ENCODE peak calls at places on chromosomes 12 and 14, in nine cellular contexts. One of them, this sample, is unnamed.

GRCh38 chr12:3718100-3718499 is 34.8 kb downstream of the CRACR2A start:
- DNase-seq in fibroblast of pulmonary artery: no peak
- DNase-seq in dorsolateral prefrontal cortex: no peak
- DNase-seq in WERI-Rb-1: no peak
- DNase-seq in mucosa of descending colon: no peak
- DNase-seq in astrocyte: no peak
- DNase-seq in foreskin fibroblast: no peak
- DNase-seq in ovary: no peak
- DNase-seq in HCT116: no peak
- DNase-seq in this sample: no peak

GRCh38 chr12:132363661-132364347 is 34.4 kb upstream of the GALNT9 start:
- DNase-seq in fibroblast of pulmonary artery: no peak
- DNase-seq in foreskin fibroblast: no peak
- DNase-seq in ovary: no peak
- DNase-seq in WERI-Rb-1: no peak
- DNase-seq in mucosa of descending colon: peak
- DNase-seq in dorsolateral prefrontal cortex: no peak
- DNase-seq in HCT116: no peak
- DNase-seq in astrocyte: no peak
- DNase-seq in this sample: no peak

GRCh38 chr12:100926669-100927248 is 132.2 kb downstream of the ANO4 start:
- DNase-seq in HCT116: peak
- DNase-seq in dorsolateral prefrontal cortex: no peak
- DNase-seq in WERI-Rb-1: peak
- DNase-seq in ovary: no peak
- DNase-seq in mucosa of descending colon: no peak
- DNase-seq in astrocyte: peak
- DNase-seq in foreskin fibroblast: no peak
- DNase-seq in fibroblast of pulmonary artery: peak
- DNase-seq in this sample: peak

GRCh38 chr12:113208041-113208934 is 13.0 kb upstream of the TPCN1 start:
- DNase-seq in mucosa of descending colon: peak
- DNase-seq in foreskin fibroblast: peak
- DNase-seq in fibroblast of pulmonary artery: peak
- DNase-seq in dorsolateral prefrontal cortex: no peak
- DNase-seq in HCT116: no peak
- DNase-seq in WERI-Rb-1: no peak
- DNase-seq in astrocyte: no peak
- DNase-seq in ovary: no peak
- DNase-seq in this sample: peak

GRCh38 chr12:80101126-80101525 is 1.8 kb downstream of the OTOGL start:
- DNase-seq in HCT116: no peak
- DNase-seq in astrocyte: no peak
- DNase-seq in dorsolateral prefrontal cortex: no peak
- DNase-seq in ovary: no peak
- DNase-seq in WERI-Rb-1: no peak
- DNase-seq in foreskin fibroblast: peak
- DNase-seq in mucosa of descending colon: no peak
- DNase-seq in fibroblast of pulmonary artery: no peak
- DNase-seq in this sample: no peak

GRCh38 chr12:118436986-118437385 is 60.6 kb downstream of the SUDS3 start:
- DNase-seq in foreskin fibroblast: peak
- DNase-seq in fibroblast of pulmonary artery: peak
- DNase-seq in mucosa of descending colon: no peak
- DNase-seq in ovary: no peak
- DNase-seq in astrocyte: peak
- DNase-seq in WERI-Rb-1: no peak
- DNase-seq in HCT116: no peak
- DNase-seq in dorsolateral prefrontal cortex: no peak
- DNase-seq in this sample: peak

GRCh38 chr12:65907465-65907864 is 83.2 kb downstream of the HMGA2 start:
- DNase-seq in WERI-Rb-1: no peak
- DNase-seq in mucosa of descending colon: no peak
- DNase-seq in dorsolateral prefrontal cortex: no peak
- DNase-seq in ovary: no peak
- DNase-seq in HCT116: no peak
- DNase-seq in foreskin fibroblast: no peak
- DNase-seq in fibroblast of pulmonary artery: no peak
- DNase-seq in astrocyte: no peak
- DNase-seq in this sample: no peak

GRCh38 chr14:69708586-69709169 is 58.3 kb upstream of the SRSF5 start:
- DNase-seq in dorsolateral prefrontal cortex: peak
- DNase-seq in foreskin fibroblast: peak
- DNase-seq in WERI-Rb-1: peak
- DNase-seq in astrocyte: no peak
- DNase-seq in ovary: no peak
- DNase-seq in HCT116: no peak
- DNase-seq in mucosa of descending colon: no peak
- DNase-seq in fibroblast of pulmonary artery: no peak
- DNase-seq in this sample: peak

GRCh38 chr12:106090586-106091411 is 48.0 kb downstream of the NUAK1 start:
- DNase-seq in dorsolateral prefrontal cortex: no peak
- DNase-seq in fibroblast of pulmonary artery: peak
- DNase-seq in WERI-Rb-1: no peak
- DNase-seq in astrocyte: peak
- DNase-seq in ovary: peak
- DNase-seq in mucosa of descending colon: no peak
- DNase-seq in foreskin fibroblast: peak
- DNase-seq in HCT116: no peak
- DNase-seq in this sample: peak

GRCh38 chr12:104722541-104723534 is 235.3 kb downstream of the SLC41A2 start:
- DNase-seq in mucosa of descending colon: no peak
- DNase-seq in foreskin fibroblast: no peak
- DNase-seq in ovary: no peak
- DNase-seq in WERI-Rb-1: no peak
- DNase-seq in fibroblast of pulmonary artery: no peak
- DNase-seq in HCT116: no peak
- DNase-seq in dorsolateral prefrontal cortex: no peak
- DNase-seq in astrocyte: no peak
- DNase-seq in this sample: no peak

GRCh38 chr12:32039341-32039740 is 67.3 kb upstream of the BICD1 start:
- DNase-seq in fibroblast of pulmonary artery: peak
- DNase-seq in astrocyte: no peak
- DNase-seq in ovary: peak
- DNase-seq in mucosa of descending colon: no peak
- DNase-seq in HCT116: no peak
- DNase-seq in WERI-Rb-1: no peak
- DNase-seq in foreskin fibroblast: peak
- DNase-seq in dorsolateral prefrontal cortex: no peak
- DNase-seq in this sample: no peak

GRCh38 chr12:42180990-42181611 is 36.4 kb upstream of the GXYLT1 start:
- DNase-seq in mucosa of descending colon: no peak
- DNase-seq in dorsolateral prefrontal cortex: no peak
- DNase-seq in ovary: no peak
- DNase-seq in astrocyte: no peak
- DNase-seq in HCT116: no peak
- DNase-seq in foreskin fibroblast: peak
- DNase-seq in WERI-Rb-1: no peak
- DNase-seq in fibroblast of pulmonary artery: peak
- DNase-seq in this sample: no peak

GRCh38 chr14:96267916-96268315 is 11.9 kb downstream of the BDKRB1 start:
- DNase-seq in WERI-Rb-1: no peak
- DNase-seq in HCT116: no peak
- DNase-seq in astrocyte: no peak
- DNase-seq in foreskin fibroblast: peak
- DNase-seq in fibroblast of pulmonary artery: no peak
- DNase-seq in dorsolateral prefrontal cortex: no peak
- DNase-seq in ovary: no peak
- DNase-seq in mucosa of descending colon: no peak
- DNase-seq in this sample: no peak

GRCh38 chr12:120666577-120667390 is 20.2 kb upstream of the MLEC start:
- DNase-seq in astrocyte: no peak
- DNase-seq in fibroblast of pulmonary artery: no peak
- DNase-seq in WERI-Rb-1: peak
- DNase-seq in mucosa of descending colon: no peak
- DNase-seq in foreskin fibroblast: no peak
- DNase-seq in HCT116: no peak
- DNase-seq in dorsolateral prefrontal cortex: no peak
- DNase-seq in ovary: no peak
- DNase-seq in this sample: no peak
- TF ChIP-seq CTCF in astrocyte: no peak
- TF ChIP-seq CTCF in fibroblast of pulmonary artery: no peak
- TF ChIP-seq CTCF in WERI-Rb-1: no peak
- TF ChIP-seq CTCF in mucosa of descending colon: no peak
- TF ChIP-seq CTCF in foreskin fibroblast: no peak
- TF ChIP-seq CTCF in HCT116: no peak
- TF ChIP-seq CTCF in dorsolateral prefrontal cortex: no peak
- TF ChIP-seq CTCF in ovary: no peak
- TF ChIP-seq CTCF in this sample: no peak

DNA sequence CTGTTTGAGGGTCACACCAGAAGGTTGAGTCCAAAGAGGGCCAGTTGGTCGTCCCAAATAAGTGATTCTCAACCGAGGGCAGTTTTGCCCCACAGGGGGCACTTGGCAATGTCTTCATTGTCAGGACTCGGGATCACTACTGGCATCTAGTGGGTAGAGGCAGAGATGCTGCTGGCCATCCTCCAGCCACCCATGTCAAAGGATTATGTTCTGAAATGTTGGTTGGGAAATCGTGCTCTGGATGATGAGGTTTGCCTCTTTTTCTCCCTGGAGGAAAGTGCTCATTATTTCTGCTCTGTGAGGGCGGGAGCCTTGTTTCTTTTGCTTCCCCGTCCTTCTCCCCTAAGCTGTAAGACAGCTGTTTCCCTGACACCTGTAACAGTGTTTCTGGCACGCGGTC is 3.6 kb downstream of the ZNF839 start:
- DNase-seq in dorsolateral prefrontal cortex: peak
- DNase-seq in HCT116: peak
- DNase-seq in mucosa of descending colon: no peak
- DNase-seq in foreskin fibroblast: peak
- DNase-seq in fibroblast of pulmonary artery: peak
- DNase-seq in astrocyte: peak
- DNase-seq in WERI-Rb-1: peak
- DNase-seq in ovary: peak
- DNase-seq in this sample: peak
- TF ChIP-seq CTCF in dorsolateral prefrontal cortex: peak
- TF ChIP-seq CTCF in HCT116: peak
- TF ChIP-seq CTCF in mucosa of descending colon: no peak
- TF ChIP-seq CTCF in foreskin fibroblast: peak
- TF ChIP-seq CTCF in fibroblast of pulmonary artery: peak
- TF ChIP-seq CTCF in astrocyte: peak
- TF ChIP-seq CTCF in WERI-Rb-1: peak
- TF ChIP-seq CTCF in ovary: no peak
- TF ChIP-seq CTCF in this sample: peak

GRCh38 chr12:81991868-81992267 is 232.7 kb upstream of the PPFIA2 start:
- DNase-seq in ovary: no peak
- DNase-seq in dorsolateral prefrontal cortex: no peak
- DNase-seq in fibroblast of pulmonary artery: no peak
- DNase-seq in mucosa of descending colon: no peak
- DNase-seq in WERI-Rb-1: no peak
- DNase-seq in foreskin fibroblast: no peak
- DNase-seq in HCT116: no peak
- DNase-seq in astrocyte: no peak
- DNase-seq in this sample: no peak

GRCh38 chr12:81987351-81987750 is 228.2 kb upstream of the PPFIA2 start:
- DNase-seq in mucosa of descending colon: no peak
- DNase-seq in dorsolateral prefrontal cortex: no peak
- DNase-seq in astrocyte: no peak
- DNase-seq in HCT116: no peak
- DNase-seq in WERI-Rb-1: no peak
- DNase-seq in ovary: no peak
- DNase-seq in foreskin fibroblast: no peak
- DNase-seq in fibroblast of pulmonary artery: no peak
- DNase-seq in this sample: no peak

GRCh38 chr12:81992461-81992860 is 233.3 kb upstream of the PPFIA2 start:
- DNase-seq in HCT116: peak
- DNase-seq in fibroblast of pulmonary artery: no peak
- DNase-seq in mucosa of descending colon: no peak
- DNase-seq in WERI-Rb-1: peak
- DNase-seq in ovary: no peak
- DNase-seq in foreskin fibroblast: no peak
- DNase-seq in astrocyte: no peak
- DNase-seq in dorsolateral prefrontal cortex: no peak
- DNase-seq in this sample: no peak
- TF ChIP-seq CTCF in HCT116: peak
- TF ChIP-seq CTCF in fibroblast of pulmonary artery: no peak
- TF ChIP-seq CTCF in mucosa of descending colon: no peak
- TF ChIP-seq CTCF in WERI-Rb-1: peak
- TF ChIP-seq CTCF in ovary: no peak
- TF ChIP-seq CTCF in foreskin fibroblast: no peak
- TF ChIP-seq CTCF in astrocyte: no peak
- TF ChIP-seq CTCF in dorsolateral prefrontal cortex: no peak
- TF ChIP-seq CTCF in this sample: no peak

GRCh38 chr14:49692191-49692757 is 646 bp upstream of the KLHDC1 start:
- DNase-seq in WERI-Rb-1: no peak
- DNase-seq in HCT116: no peak
- DNase-seq in dorsolateral prefrontal cortex: no peak
- DNase-seq in ovary: no peak
- DNase-seq in mucosa of descending colon: no peak
- DNase-seq in astrocyte: no peak
- DNase-seq in foreskin fibroblast: peak
- DNase-seq in fibroblast of pulmonary artery: peak
- DNase-seq in this sample: no peak

GRCh38 chr14:49688701-49689030 is 652 bp upstream of the POLE2 start:
- DNase-seq in fibroblast of pulmonary artery: peak
- DNase-seq in WERI-Rb-1: no peak
- DNase-seq in ovary: no peak
- DNase-seq in dorsolateral prefrontal cortex: no peak
- DNase-seq in mucosa of descending colon: no peak
- DNase-seq in foreskin fibroblast: no peak
- DNase-seq in HCT116: no peak
- DNase-seq in astrocyte: no peak
- DNase-seq in this sample: no peak

GRCh38 chr14:49686425-49686824 is 1.6 kb downstream of the POLE2 start:
- DNase-seq in ovary: no peak
- DNase-seq in fibroblast of pulmonary artery: no peak
- DNase-seq in mucosa of descending colon: no peak
- DNase-seq in dorsolateral prefrontal cortex: no peak
- DNase-seq in foreskin fibroblast: no peak
- DNase-seq in astrocyte: no peak
- DNase-seq in WERI-Rb-1: no peak
- DNase-seq in HCT116: no peak
- DNase-seq in this sample: no peak

GRCh38 chr14:49691031-49691430 is 1.9 kb upstream of the KLHDC1 start:
- DNase-seq in dorsolateral prefrontal cortex: no peak
- DNase-seq in mucosa of descending colon: no peak
- DNase-seq in HCT116: no peak
- DNase-seq in foreskin fibroblast: no peak
- DNase-seq in astrocyte: no peak
- DNase-seq in WERI-Rb-1: no peak
- DNase-seq in fibroblast of pulmonary artery: no peak
- DNase-seq in ovary: no peak
- DNase-seq in this sample: no peak

DNA sequence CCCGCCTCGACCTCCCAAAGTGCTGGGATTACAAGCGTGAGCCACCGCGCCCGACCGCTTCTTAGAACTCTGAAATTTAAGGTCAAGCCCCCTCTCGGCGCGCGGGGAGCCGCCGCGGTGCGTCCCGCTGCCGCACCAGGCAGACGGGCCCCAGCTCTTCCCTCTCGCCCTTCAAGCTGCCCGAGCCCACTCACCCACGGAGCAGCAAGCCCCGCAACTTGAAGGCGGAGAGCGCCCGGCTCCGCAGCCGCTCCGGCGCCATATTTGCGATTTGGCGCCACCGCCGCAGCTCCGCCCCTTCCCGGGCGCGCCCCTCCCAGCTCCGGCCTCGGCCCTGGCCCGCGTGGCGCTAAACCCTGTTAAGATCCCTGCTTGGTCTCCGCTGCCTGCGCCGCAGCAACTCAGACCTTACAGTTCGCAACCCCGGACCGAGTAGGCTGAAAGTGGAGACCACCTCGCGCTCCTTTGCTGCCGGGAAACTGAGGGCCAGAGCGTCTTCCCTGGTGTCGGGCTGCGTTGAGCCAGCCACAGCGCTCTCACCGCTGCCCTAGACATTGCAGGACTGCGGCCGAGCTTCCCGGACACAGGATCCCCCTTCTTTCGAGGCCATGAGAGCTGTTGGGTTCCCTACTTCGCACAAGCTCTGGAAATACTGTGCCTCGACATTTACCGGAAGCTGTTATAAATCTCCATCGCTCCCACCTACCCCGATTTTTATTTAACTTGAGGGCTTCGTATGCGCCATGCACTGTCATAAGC is at the start of gene POLE2:
- DNase-seq in astrocyte: peak
- DNase-seq in HCT116: peak
- DNase-seq in ovary: peak
- DNase-seq in WERI-Rb-1: peak
- DNase-seq in fibroblast of pulmonary artery: peak
- DNase-seq in dorsolateral prefrontal cortex: peak
- DNase-seq in mucosa of descending colon: peak
- DNase-seq in foreskin fibroblast: peak
- DNase-seq in this sample: no peak
- TF ChIP-seq CTCF in astrocyte: no peak
- TF ChIP-seq CTCF in HCT116: no peak
- TF ChIP-seq CTCF in ovary: peak
- TF ChIP-seq CTCF in WERI-Rb-1: no peak
- TF ChIP-seq CTCF in fibroblast of pulmonary artery: no peak
- TF ChIP-seq CTCF in dorsolateral prefrontal cortex: peak
- TF ChIP-seq CTCF in mucosa of descending colon: no peak
- TF ChIP-seq CTCF in foreskin fibroblast: no peak
- TF ChIP-seq CTCF in this sample: no peak